ENCODE peak calls at places on chromosome 22, in six cellular contexts. One of them, this sample, is unnamed.

GRCh38 chr22:41048791-41049717 is 43.3 kb upstream of the EP300 start:
- DNase-seq in HCT116: no peak
- DNase-seq in SK-N-SH: peak
- DNase-seq in K562: peak
- DNase-seq in GM12878: no peak
- DNase-seq in HepG2: peak
- DNase-seq in this sample: no peak

GRCh38 chr22:25729595-25729994 is 12.4 kb upstream of the MYO18B start:
- DNase-seq in HCT116: no peak
- DNase-seq in SK-N-SH: no peak
- DNase-seq in K562: no peak
- DNase-seq in GM12878: no peak
- DNase-seq in HepG2: no peak
- DNase-seq in this sample: no peak

GRCh38 chr22:40922484-40923303 is 28.5 kb upstream of the RBX1 start:
- DNase-seq in HCT116: peak
- DNase-seq in SK-N-SH: peak
- DNase-seq in K562: peak
- DNase-seq in GM12878: peak
- DNase-seq in HepG2: peak
- DNase-seq in this sample: peak

GRCh38 chr22:19050117-19050516 is 72.1 kb downstream of the DGCR2 start:
- DNase-seq in HCT116: no peak
- DNase-seq in SK-N-SH: no peak
- DNase-seq in K562: no peak
- DNase-seq in GM12878: no peak
- DNase-seq in HepG2: no peak
- DNase-seq in this sample: no peak

GRCh38 chr22:20117656-20118571 is 888 bp upstream of the TRMT2A start:
- DNase-seq in HCT116: no peak
- DNase-seq in SK-N-SH: no peak
- DNase-seq in K562: peak
- DNase-seq in GM12878: no peak
- DNase-seq in HepG2: no peak
- DNase-seq in this sample: no peak

GRCh38 chr22:33886696-33887095 is 33.6 kb downstream of the LARGE1 start:
- DNase-seq in HCT116: no peak
- DNase-seq in SK-N-SH: no peak
- DNase-seq in K562: no peak
- DNase-seq in GM12878: no peak
- DNase-seq in HepG2: no peak
- DNase-seq in this sample: no peak

GRCh38 chr22:18970180-18970947 is 34.3 kb upstream of the PRODH start:
- DNase-seq in HCT116: no peak
- DNase-seq in SK-N-SH: peak
- DNase-seq in K562: no peak
- DNase-seq in GM12878: no peak
- DNase-seq in HepG2: no peak
- DNase-seq in this sample: no peak

GRCh38 chr22:20111045-20111688 is 4.7 kb upstream of the RANBP1 start:
- DNase-seq in HCT116: peak
- DNase-seq in SK-N-SH: peak
- DNase-seq in K562: peak
- DNase-seq in GM12878: no peak
- DNase-seq in HepG2: peak
- DNase-seq in this sample: no peak

GRCh38 chr22:25563757-25564319 is 637 bp upstream of the GRK3 start:
- DNase-seq in HCT116: no peak
- DNase-seq in SK-N-SH: no peak
- DNase-seq in K562: no peak
- DNase-seq in GM12878: no peak
- DNase-seq in HepG2: peak
- DNase-seq in this sample: no peak

GRCh38 chr22:40215266-40215665 is 37.5 kb downstream of the TNRC6B start:
- DNase-seq in HCT116: no peak
- DNase-seq in SK-N-SH: no peak
- DNase-seq in K562: no peak
- DNase-seq in GM12878: no peak
- DNase-seq in HepG2: no peak
- DNase-seq in this sample: no peak

GRCh38 chr22:48517039-48518030 is 1310.3 kb downstream of the BRD1 start:
- DNase-seq in HCT116: no peak
- DNase-seq in SK-N-SH: no peak
- DNase-seq in K562: no peak
- DNase-seq in GM12878: no peak
- DNase-seq in HepG2: peak
- DNase-seq in this sample: no peak

GRCh38 chr22:49395617-49396016 is 432.1 kb downstream of the BRD1 start:
- DNase-seq in HCT116: no peak
- DNase-seq in SK-N-SH: no peak
- DNase-seq in K562: no peak
- DNase-seq in GM12878: no peak
- DNase-seq in HepG2: no peak
- DNase-seq in this sample: no peak

GRCh38 chr22:17579535-17579981 is 16.3 kb downstream of the SLC25A18 start:
- DNase-seq in HCT116: no peak
- DNase-seq in SK-N-SH: no peak
- DNase-seq in K562: no peak
- DNase-seq in GM12878: no peak
- DNase-seq in HepG2: no peak
- DNase-seq in this sample: no peak

GRCh38 chr22:45585437-45585755 is 82.7 kb downstream of the FBLN1 start:
- DNase-seq in HCT116: no peak
- DNase-seq in SK-N-SH: no peak
- DNase-seq in K562: no peak
- DNase-seq in GM12878: no peak
- DNase-seq in HepG2: no peak
- DNase-seq in this sample: no peak

GRCh38 chr22:45775062-45775461 is 103.4 kb downstream of the ATXN10 start:
- DNase-seq in HCT116: no peak
- DNase-seq in SK-N-SH: no peak
- DNase-seq in K562: no peak
- DNase-seq in GM12878: no peak
- DNase-seq in HepG2: no peak
- DNase-seq in this sample: no peak

GRCh38 chr22:50738649-50739227 is 734 bp downstream of the ACR start:
- DNase-seq in HCT116: no peak
- DNase-seq in SK-N-SH: no peak
- DNase-seq in K562: no peak
- DNase-seq in GM12878: no peak
- DNase-seq in HepG2: no peak
- DNase-seq in this sample: no peak

GRCh38 chr22:20584872-20585639 is 77.6 kb downstream of the MED15 start:
- DNase-seq in HCT116: no peak
- DNase-seq in SK-N-SH: peak
- DNase-seq in K562: no peak
- DNase-seq in GM12878: no peak
- DNase-seq in HepG2: no peak
- DNase-seq in this sample: no peak

GRCh38 chr22:18119409-18120110 is 9.0 kb downstream of the TUBA8 start:
- DNase-seq in HCT116: no peak
- DNase-seq in SK-N-SH: no peak
- DNase-seq in K562: no peak
- DNase-seq in GM12878: no peak
- DNase-seq in HepG2: no peak
- DNase-seq in this sample: no peak

GRCh38 chr22:19121631-19122142 is 525 bp downstream of the DGCR2 start:
- DNase-seq in HCT116: no peak
- DNase-seq in SK-N-SH: peak
- DNase-seq in K562: peak
- DNase-seq in GM12878: no peak
- DNase-seq in HepG2: no peak
- DNase-seq in this sample: no peak

GRCh38 chr22:44371741-44372525 is 59.2 kb upstream of the SHISAL1 start:
- DNase-seq in HCT116: no peak
- DNase-seq in SK-N-SH: no peak
- DNase-seq in K562: no peak
- DNase-seq in GM12878: no peak
- DNase-seq in HepG2: no peak
- DNase-seq in this sample: no peak

GRCh38 chr22:39176673-39177455 is 24.4 kb upstream of the CBX7 start:
- DNase-seq in HCT116: no peak
- DNase-seq in SK-N-SH: no peak
- DNase-seq in K562: no peak
- DNase-seq in GM12878: no peak
- DNase-seq in HepG2: no peak
- DNase-seq in this sample: no peak

GRCh38 chr22:49969751-49970527 is 9.4 kb downstream of the PIM3 start:
- DNase-seq in HCT116: no peak
- DNase-seq in SK-N-SH: peak
- DNase-seq in K562: no peak
- DNase-seq in GM12878: no peak
- DNase-seq in HepG2: no peak
- DNase-seq in this sample: no peak

DNA sequence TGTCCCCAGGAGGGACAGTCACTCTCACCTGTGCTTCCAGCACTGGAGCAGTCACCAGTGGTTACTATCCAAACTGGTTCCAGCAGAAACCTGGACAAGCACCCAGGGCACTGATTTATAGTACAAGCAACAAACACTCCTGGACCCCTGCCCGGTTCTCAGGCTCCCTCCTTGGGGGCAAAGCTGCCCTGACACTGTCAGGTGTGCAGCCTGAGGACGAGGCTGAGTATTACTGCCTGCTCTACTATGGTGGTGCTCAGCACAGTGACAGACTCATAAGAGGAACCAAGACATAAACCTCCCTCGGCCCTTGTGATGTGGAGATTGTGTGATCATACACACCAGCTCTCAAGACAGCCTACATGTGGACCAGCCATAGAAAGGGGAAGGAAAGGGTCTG is 113.3 kb downstream of the ZNF280B start:
- DNase-seq in HCT116: no peak
- DNase-seq in SK-N-SH: no peak
- DNase-seq in K562: peak
- DNase-seq in GM12878: no peak
- DNase-seq in HepG2: no peak
- DNase-seq in this sample: no peak
- TF ChIP-seq REST in HCT116: no peak
- TF ChIP-seq REST in SK-N-SH: no peak
- TF ChIP-seq REST in K562: no peak
- TF ChIP-seq REST in GM12878: no peak
- TF ChIP-seq REST in HepG2: no peak
- TF ChIP-seq REST in this sample: no peak

DNA sequence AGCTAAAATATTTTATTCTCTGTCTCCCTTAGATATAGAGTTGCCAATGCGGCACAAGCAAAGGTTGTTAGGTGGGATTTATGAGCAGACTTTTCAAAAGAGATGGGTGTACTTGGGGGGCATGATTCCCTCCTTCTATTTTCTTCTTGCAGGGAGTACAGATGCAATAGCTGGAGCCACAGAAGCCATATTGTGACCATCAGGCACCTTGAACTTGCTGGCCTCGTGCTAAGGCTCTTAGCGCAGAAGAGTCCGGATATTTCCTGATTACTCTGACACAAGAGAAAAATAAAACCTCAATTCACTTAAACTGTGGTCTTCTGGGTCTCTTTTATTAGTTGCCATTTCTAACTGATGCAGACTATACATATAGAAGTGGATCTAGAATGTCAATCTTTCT is 547.4 kb downstream of the MIAT start:
- DNase-seq in HCT116: no peak
- DNase-seq in SK-N-SH: no peak
- DNase-seq in K562: no peak
- DNase-seq in GM12878: no peak
- DNase-seq in HepG2: no peak
- DNase-seq in this sample: no peak
- H3K4me3 ChIP-seq in HCT116: no peak
- H3K4me3 ChIP-seq in SK-N-SH: no peak
- H3K4me3 ChIP-seq in K562: no peak
- H3K4me3 ChIP-seq in GM12878: no peak
- H3K4me3 ChIP-seq in HepG2: no peak
- H3K4me3 ChIP-seq in this sample: no peak

GRCh38 chr22:42591987-42592386 is 22.7 kb downstream of the POLDIP3 start:
- DNase-seq in HCT116: no peak
- DNase-seq in SK-N-SH: no peak
- DNase-seq in K562: no peak
- DNase-seq in GM12878: no peak
- DNase-seq in HepG2: no peak
- DNase-seq in this sample: no peak

GRCh38 chr22:42596863-42597530 is 17.7 kb downstream of the POLDIP3 start:
- DNase-seq in HCT116: no peak
- DNase-seq in SK-N-SH: no peak
- DNase-seq in K562: no peak
- DNase-seq in GM12878: no peak
- DNase-seq in HepG2: no peak
- DNase-seq in this sample: no peak

GRCh38 chr22:42596376-42596775 is 18.3 kb downstream of the POLDIP3 start:
- DNase-seq in HCT116: no peak
- DNase-seq in SK-N-SH: no peak
- DNase-seq in K562: no peak
- DNase-seq in GM12878: no peak
- DNase-seq in HepG2: no peak
- DNase-seq in this sample: no peak

GRCh38 chr22:42595434-42595833 is 19.2 kb downstream of the POLDIP3 start:
- DNase-seq in HCT116: no peak
- DNase-seq in SK-N-SH: no peak
- DNase-seq in K562: no peak
- DNase-seq in GM12878: no peak
- DNase-seq in HepG2: no peak
- DNase-seq in this sample: no peak
- TF ChIP-seq SIN3A in HCT116: no peak
- TF ChIP-seq SIN3A in SK-N-SH: no peak
- TF ChIP-seq SIN3A in K562: no peak
- TF ChIP-seq SIN3A in GM12878: no peak
- TF ChIP-seq SIN3A in HepG2: no peak
- TF ChIP-seq SIN3A in this sample: no peak

GRCh38 chr22:23609983-23610781 is 21.9 kb downstream of the DRICH1 start:
- DNase-seq in HCT116: no peak
- DNase-seq in SK-N-SH: peak
- DNase-seq in K562: no peak
- DNase-seq in GM12878: no peak
- DNase-seq in HepG2: no peak
- DNase-seq in this sample: no peak

GRCh38 chr22:23604939-23605712 is 25.0 kb upstream of the IGLL1 start:
- DNase-seq in HCT116: no peak
- DNase-seq in SK-N-SH: no peak
- DNase-seq in K562: no peak
- DNase-seq in GM12878: no peak
- DNase-seq in HepG2: peak
- DNase-seq in this sample: no peak

GRCh38 chr22:23606204-23607131 is 25.7 kb downstream of the DRICH1 start:
- DNase-seq in HCT116: no peak
- DNase-seq in SK-N-SH: no peak
- DNase-seq in K562: no peak
- DNase-seq in GM12878: no peak
- DNase-seq in HepG2: no peak
- DNase-seq in this sample: no peak

GRCh38 chr22:23613193-23613973 is 18.7 kb downstream of the DRICH1 start:
- DNase-seq in HCT116: no peak
- DNase-seq in SK-N-SH: no peak
- DNase-seq in K562: no peak
- DNase-seq in GM12878: no peak
- DNase-seq in HepG2: peak
- DNase-seq in this sample: no peak

DNA sequence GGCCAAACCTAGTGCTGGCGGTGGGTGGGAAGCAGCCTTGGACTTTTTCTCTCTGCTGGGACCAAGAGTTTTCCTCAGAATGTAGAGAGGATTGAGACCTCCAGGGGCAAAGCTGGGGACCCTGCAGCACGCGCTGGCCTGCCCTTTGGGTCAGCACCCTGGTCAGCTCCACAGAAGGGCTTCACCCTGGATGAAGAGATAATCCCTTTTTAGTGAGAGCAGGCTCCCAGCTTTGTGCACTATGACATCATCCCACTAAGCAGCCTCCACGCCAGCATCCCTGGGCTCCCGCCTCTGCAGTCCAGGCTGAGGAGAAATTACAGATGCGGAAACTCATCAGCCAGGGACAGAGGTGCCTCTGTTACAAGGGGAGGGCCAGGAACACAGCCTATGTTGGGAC is 23.5 kb downstream of the DRICH1 start:
- DNase-seq in HCT116: no peak
- DNase-seq in SK-N-SH: no peak
- DNase-seq in K562: peak
- DNase-seq in GM12878: no peak
- DNase-seq in HepG2: no peak
- DNase-seq in this sample: no peak
- TF ChIP-seq REST in HCT116: peak
- TF ChIP-seq REST in SK-N-SH: peak
- TF ChIP-seq REST in K562: peak
- TF ChIP-seq REST in GM12878: peak
- TF ChIP-seq REST in HepG2: peak
- TF ChIP-seq REST in this sample: peak